ENCODE peak calls at places on chromosome 18, in four cellular contexts. K is GM12891, Q is K562, U is GM12878. G is an unnamed sample.

GRCh38 chr18:45509535-45509934 is 105.7 kb upstream of the SLC14A2 start:
- DNase-seq in Q (no peak), U (no peak), K (no peak), G (no peak)

GRCh38 chr18:5627756-5628511 is 84.1 kb upstream of the EPB41L3 start:
- DNase-seq in K (no peak), Q (no peak), U (no peak), G (no peak)

GRCh38 chr18:52723456-52724065 is 383.6 kb downstream of the DCC start:
- DNase-seq in K (no peak), Q (no peak), U (no peak), G (no peak)

GRCh38 chr18:74331404-74331803 is 15.8 kb downstream of the C18orf63 start:
- DNase-seq in U (no peak), Q (no peak), K (no peak), G (no peak)

GRCh38 chr18:52869942-52870907 is 530.2 kb downstream of the DCC start:
- DNase-seq in K (no peak), U (no peak), Q (no peak), G (no peak)

GRCh38 chr18:13800505-13801259 is 23.3 kb upstream of the MC5R start:
- DNase-seq in K (peak; percentile 37), U (no peak), Q (peak; percentile 31), G (no peak)

GRCh38 chr18:78430171-78430857 is 549.3 kb upstream of the SALL3 start:
- DNase-seq in Q (no peak), U (no peak), K (no peak), G (no peak)

GRCh38 chr18:55557211-55557610 is 30.8 kb downstream of the TCF4 start:
- DNase-seq in K (no peak), U (no peak), Q (no peak), G (no peak)

GRCh38 chr18:46676162-46676830 is 19.3 kb upstream of the LOXHD1 start:
- DNase-seq in K (no peak), U (no peak), Q (no peak), G (no peak)

GRCh38 chr18:31454066-31454708 is 6.6 kb downstream of the DSG3 start:
- DNase-seq in Q (no peak), U (no peak), K (no peak), G (no peak)

GRCh38 chr18:46720092-46720491 is 36.8 kb downstream of the ST8SIA5 start:
- DNase-seq in K (no peak), U (no peak), Q (no peak), G (no peak)

GRCh38 chr18:7624697-7625096 is 57.6 kb downstream of the PTPRM start:
- DNase-seq in Q (no peak), U (no peak), K (no peak), G (no peak)

GRCh38 chr18:7626175-7626921 is 59.2 kb downstream of the PTPRM start:
- DNase-seq in U (no peak), K (no peak), Q (no peak), G (no peak)

GRCh38 chr18:7629416-7629815 is 62.3 kb downstream of the PTPRM start:
- DNase-seq in U (peak; percentile 1), Q (no peak), K (no peak), G (no peak)

GRCh38 chr18:7623681-7624080 is 56.6 kb downstream of the PTPRM start:
- DNase-seq in Q (no peak), K (no peak), U (no peak), G (no peak)

DNA sequence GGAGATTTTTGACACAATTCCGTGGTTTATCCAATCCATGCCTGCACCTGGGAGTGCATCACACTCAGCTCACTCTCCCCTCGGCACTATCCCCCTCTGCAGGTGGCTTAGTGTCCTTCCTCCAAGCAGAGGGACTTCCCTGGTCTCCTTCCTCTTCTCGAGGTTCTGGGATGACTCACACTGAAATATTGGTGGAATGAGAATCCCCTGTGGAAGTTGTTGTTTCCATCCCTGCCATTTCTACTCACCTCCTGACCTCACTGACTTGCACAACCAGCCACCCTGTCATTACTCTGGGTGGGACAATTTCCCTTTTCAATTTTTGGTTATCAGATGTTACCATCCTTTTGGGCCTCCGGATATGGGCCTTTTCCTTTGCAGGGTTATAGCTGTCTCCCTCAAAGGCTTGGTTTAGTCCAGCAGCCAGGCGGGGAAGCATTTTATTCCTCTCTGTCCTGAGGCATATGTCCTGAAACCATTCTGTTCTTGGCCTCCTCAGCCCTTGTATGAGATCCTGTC is 59.9 kb downstream of the PTPRM start:
- DNase-seq in Q (no peak), U (no peak), K (no peak), G (no peak)
- TF ChIP-seq SPI1 in Q (no peak), U (no peak), K (no peak), G (no peak)

GRCh38 chr18:23970161-23971153 is 44.1 kb upstream of the TTC39C start:
- DNase-seq in Q (no peak), K (no peak), U (peak; percentile 42), G (no peak)
- TF ChIP-seq SPI1 in Q (no peak), K (peak; percentile 40), U (peak; percentile 11), G (peak; percentile 20)

GRCh38 chr18:57922885-57923284 is 119.8 kb upstream of the ATP8B1 start:
- DNase-seq in Q (no peak), K (no peak), U (no peak), G (no peak)

GRCh38 chr18:57928466-57928865 is 115.6 kb upstream of the NEDD4L start:
- DNase-seq in K (no peak), Q (no peak), U (no peak), G (no peak)

GRCh38 chr18:57923606-57924005 is 120.4 kb upstream of the NEDD4L start:
- DNase-seq in U (no peak), K (no peak), Q (no peak), G (no peak)

GRCh38 chr18:57927511-57927910 is 116.5 kb upstream of the NEDD4L start:
- DNase-seq in U (no peak), Q (no peak), K (no peak), G (no peak)

GRCh38 chr18:57925706-57926105 is 118.3 kb upstream of the NEDD4L start:
- DNase-seq in Q (no peak), U (no peak), K (no peak), G (no peak)
- TF ChIP-seq SPI1 in Q (no peak), U (no peak), K (no peak), G (no peak)

GRCh38 chr18:67731853-67732252 is 215.3 kb upstream of the DSEL start:
- DNase-seq in K (no peak), Q (no peak), U (no peak), G (no peak)
- TF ChIP-seq SPI1 in K (no peak), Q (no peak), U (no peak), G (no peak)

GRCh38 chr18:76379226-76380126 is 115.6 kb downstream of the ZNF516 start:
- DNase-seq in Q (no peak), U (no peak), K (no peak), G (no peak)
- TF ChIP-seq SPI1 in Q (no peak), U (no peak), K (no peak), G (no peak)

GRCh38 chr18:35045121-35045520 is 3.9 kb downstream of the MAPRE2 start:
- DNase-seq in U (no peak), K (no peak), Q (no peak), G (no peak)
- TF ChIP-seq SPI1 in U (no peak), K (no peak), Q (no peak), G (no peak)

GRCh38 chr18:9136315-9137141 is at the start of gene ANKRD12:
- DNase-seq in U (peak; percentile 89), Q (peak; percentile 99), K (peak; percentile 89), G (peak; percentile 100)

GRCh38 chr18:9133225-9133624 is 3.4 kb upstream of the ANKRD12 start:
- DNase-seq in Q (no peak), K (no peak), U (no peak), G (no peak)

GRCh38 chr18:9135912-9136314 is 668 bp upstream of the ANKRD12 start:
- DNase-seq in Q (peak; percentile 71), U (no peak), K (peak; percentile 15), G (peak; percentile 60)

GRCh38 chr18:9137168-9138066 is 836 bp downstream of the ANKRD12 start:
- DNase-seq in Q (peak; percentile 88), K (peak; percentile 49), U (no peak), G (peak; percentile 64)

DNA sequence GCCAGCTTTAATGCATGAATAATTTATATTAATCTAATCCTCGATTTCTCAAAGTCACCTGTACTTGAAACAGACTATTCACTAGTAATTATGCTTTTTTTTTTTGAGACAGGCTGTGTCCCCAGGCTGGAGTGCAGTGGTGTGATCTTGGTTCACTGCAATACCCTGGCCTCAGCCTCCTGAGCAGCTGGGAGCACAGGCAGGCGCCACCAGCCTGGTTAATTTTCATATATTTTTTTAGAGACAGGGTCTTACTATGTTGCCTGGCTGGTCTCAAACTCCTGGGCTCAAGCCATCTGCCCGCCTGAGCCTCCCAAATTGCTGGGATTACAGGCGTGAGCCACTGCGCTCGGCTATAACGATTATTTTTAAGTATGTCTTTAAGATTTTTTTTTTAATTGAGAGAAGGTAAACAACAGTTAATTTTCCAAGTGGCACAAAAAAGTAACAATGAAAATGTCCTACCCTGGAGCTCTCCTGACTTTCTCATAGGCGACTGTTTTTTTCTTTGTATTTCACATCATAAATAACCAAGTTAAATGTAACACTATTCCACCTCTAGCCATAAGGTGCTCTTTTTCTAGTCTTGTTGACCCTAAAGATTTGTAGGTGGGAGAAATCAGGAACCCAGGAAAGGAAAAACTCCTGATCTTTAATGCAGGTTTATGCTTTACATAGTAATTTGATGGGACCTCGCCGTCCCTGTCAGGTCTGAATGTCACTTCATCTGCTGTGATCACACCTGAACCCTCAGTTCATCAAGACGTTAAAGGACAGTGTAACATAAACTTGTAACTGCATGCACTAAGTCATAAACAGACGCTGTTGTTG is 1.3 kb upstream of the ANKRD12 start:
- DNase-seq in Q (no peak), K (no peak), U (no peak), G (no peak)
- TF ChIP-seq SPI1 in Q (no peak), K (no peak), U (no peak), G (no peak)

GRCh38 chr18:48612917-48613316 is 74.1 kb downstream of the CTIF start:
- DNase-seq in U (no peak), Q (no peak), K (no peak), G (no peak)
- TF ChIP-seq SPI1 in U (no peak), Q (no peak), K (no peak), G (no peak)

G was measured in HL-60.